ENCODE peak calls at places on chromosomes 13 and 19, in four cellular contexts. A is astrocyte of the spinal cord, G is breast epithelium, S is ovary. W is an unnamed sample.

GRCh38 chr13:98270819-98271218 is 93.8 kb upstream of the RNF113B start:
- DNase-seq in A (no peak), G (no peak), S (no peak), W (no peak)

GRCh38 chr13:20553309-20553708 is 13.6 kb upstream of the IFT88 start:
- DNase-seq in A (peak; percentile 5), G (no peak), S (no peak), W (no peak)

GRCh38 chr13:33827152-33827551 is 9.2 kb downstream of the RFC3 start:
- DNase-seq in A (no peak), G (no peak), S (no peak), W (no peak)

GRCh38 chr19:18156841-18157464 is 4.0 kb downstream of the PIK3R2 start:
- DNase-seq in A (peak; percentile 87), G (peak; percentile 74), S (peak; percentile 96), W (peak; percentile 96)

GRCh38 chr19:5395541-5395940 is 54.9 kb upstream of the PTPRS start:
- DNase-seq in A (no peak), G (no peak), S (no peak), W (no peak)

GRCh38 chr19:40700083-40700482 is 9.6 kb upstream of the NUMBL start:
- DNase-seq in A (no peak), G (no peak), S (no peak), W (no peak)

GRCh38 chr19:7618771-7619510 is 10.4 kb downstream of the XAB2 start:
- DNase-seq in A (no peak), G (peak; percentile 94), S (peak; percentile 58), W (peak; percentile 79)

GRCh38 chr19:7652061-7652641 is 15.2 kb downstream of the STXBP2 start:
- DNase-seq in A (peak; percentile 72), G (peak; percentile 85), S (peak; percentile 89), W (peak; percentile 86)

GRCh38 chr19:1221141-1221903 is 15.7 kb downstream of the STK11 start:
- DNase-seq in A (peak; percentile 50), G (no peak), S (peak; percentile 85), W (peak; percentile 85)

DNA sequence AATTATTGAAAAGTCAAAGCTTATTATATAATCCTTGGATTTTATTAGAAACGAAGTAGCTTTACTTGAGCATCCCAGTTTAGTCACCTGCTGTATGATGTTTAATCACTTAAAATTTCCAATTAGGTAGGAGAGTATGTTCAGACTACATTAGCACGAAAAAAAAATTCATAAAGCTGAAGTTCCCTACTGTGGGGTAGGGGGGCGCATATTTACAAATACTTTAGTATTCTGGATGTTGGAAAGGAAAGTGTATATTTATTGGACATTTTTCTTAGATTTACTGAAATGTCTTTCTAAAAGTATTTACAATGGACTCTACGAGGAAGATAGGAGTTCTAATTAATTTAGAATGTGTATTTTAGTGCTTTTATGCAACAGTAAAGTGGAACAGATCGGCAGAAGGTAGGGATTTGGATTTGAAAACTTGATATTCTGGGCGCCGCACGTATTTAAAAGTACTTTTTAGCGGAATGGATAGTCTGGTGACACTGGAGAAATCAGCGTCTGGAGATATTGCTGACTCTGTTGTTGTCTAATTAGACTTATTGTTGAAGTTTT is 1.9 kb downstream of the CDK8 start:
- DNase-seq in A (peak; percentile 10), G (no peak), S (no peak), W (no peak)
- TF ChIP-seq CTCF in A (peak; percentile 30), G (no peak), S (no peak), W (peak; percentile 26)

GRCh38 chr13:26888632-26889031 is 128.0 kb upstream of the GPR12 start:
- DNase-seq in A (no peak), G (no peak), S (no peak), W (no peak)
- TF ChIP-seq CTCF in A (no peak), G (no peak), S (no peak), W (no peak)

DNA sequence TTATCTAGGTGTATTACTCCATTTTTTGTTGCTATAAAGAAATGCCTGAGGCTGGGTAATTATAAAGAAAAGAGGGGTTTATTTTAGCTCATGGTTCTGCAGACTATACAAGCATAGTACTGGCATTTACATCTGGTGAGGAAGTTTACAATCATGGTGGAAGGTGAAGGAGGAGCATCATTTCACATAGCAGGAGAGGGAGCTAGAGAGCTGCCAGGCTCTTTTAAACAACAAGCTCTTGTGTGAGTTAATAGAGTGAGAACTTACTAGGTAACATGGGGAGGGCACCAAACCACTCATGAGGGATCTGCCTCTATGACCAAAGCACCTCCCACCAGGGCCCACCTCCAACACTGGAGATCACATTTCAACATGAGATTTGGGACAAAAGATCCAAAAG is 221.7 kb upstream of the GPC6 start:
- DNase-seq in A (no peak), G (no peak), S (no peak), W (no peak)
- TF ChIP-seq CTCF in A (peak; percentile 29), G (no peak), S (no peak), W (no peak)

DNA sequence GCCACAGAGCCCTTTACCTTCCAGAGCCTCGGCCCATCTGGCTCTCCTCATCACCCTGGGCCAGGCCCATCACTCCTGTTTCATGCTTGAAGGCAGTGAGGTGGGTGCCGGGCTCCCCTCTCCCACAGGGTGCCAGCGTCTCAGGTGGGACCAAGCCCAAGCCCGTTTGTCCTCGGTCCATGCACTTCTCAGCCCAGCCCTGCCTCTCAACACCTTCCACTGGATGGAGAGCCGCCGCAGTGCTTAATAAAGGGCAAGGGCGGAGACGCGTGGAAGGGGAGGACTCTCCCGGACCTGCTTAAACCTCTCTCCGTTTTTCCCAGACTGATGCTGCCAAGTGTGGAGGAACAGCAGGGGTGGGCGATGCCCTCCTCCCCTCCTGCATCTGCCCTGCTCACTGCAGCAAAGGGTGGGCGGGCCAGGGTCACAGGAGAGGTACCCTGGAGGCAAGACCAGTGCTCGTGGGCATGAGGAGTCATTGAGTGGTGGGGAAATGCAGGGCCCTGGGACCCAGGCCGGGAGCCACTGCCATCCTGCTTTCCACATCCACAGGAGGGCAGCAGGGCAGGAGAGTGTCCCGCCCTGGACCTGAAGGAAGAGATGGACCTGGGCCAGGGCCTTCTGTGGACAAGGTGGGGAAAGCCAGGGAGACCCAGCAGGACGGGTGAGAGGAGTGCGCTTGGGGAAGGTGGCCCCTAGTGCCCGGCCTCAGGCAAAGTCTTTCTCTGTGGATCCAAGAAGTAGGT is 9.7 kb upstream of the ATP11A start:
- DNase-seq in A (no peak), G (no peak), S (no peak), W (no peak)
- TF ChIP-seq CTCF in A (no peak), G (no peak), S (no peak), W (no peak)

GRCh38 chr13:22736084-22736767 is 444.6 kb upstream of the SGCG start:
- DNase-seq in A (no peak), G (no peak), S (no peak), W (no peak)

GRCh38 chr13:22744688-22745452 is 435.9 kb upstream of the SGCG start:
- DNase-seq in A (no peak), G (no peak), S (no peak), W (no peak)

GRCh38 chr13:22738357-22738756 is 442.4 kb upstream of the SGCG start:
- DNase-seq in A (no peak), G (no peak), S (no peak), W (no peak)

GRCh38 chr13:22736768-22737092 is 444.0 kb upstream of the SGCG start:
- DNase-seq in A (no peak), G (no peak), S (no peak), W (no peak)

DNA sequence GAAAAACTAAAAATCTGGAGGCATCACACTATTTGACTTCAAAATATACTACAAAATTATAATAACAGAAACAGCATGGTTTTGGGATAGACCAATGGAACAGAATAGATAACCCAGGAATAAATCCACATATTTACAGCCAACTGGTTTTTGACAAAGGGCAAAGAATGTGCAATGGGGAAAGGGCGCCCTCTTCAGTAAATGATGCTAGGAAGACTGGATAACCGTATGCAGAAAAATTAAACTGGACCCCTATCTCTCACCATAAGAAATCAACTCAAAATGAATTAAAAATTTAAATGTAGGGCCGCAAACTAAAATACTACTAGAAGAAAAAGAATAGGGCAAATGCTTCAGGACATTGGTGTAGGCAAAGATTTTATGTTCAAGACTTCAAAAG is 440.5 kb upstream of the SGCG start:
- DNase-seq in A (no peak), G (no peak), S (no peak), W (no peak)
- TF ChIP-seq CTCF in A (no peak), G (no peak), S (no peak), W (no peak)